ENCODE peak calls at places on chromosomes 1 and 21, in six cellular contexts. One of them, this sample, is unnamed.

GRCh38 chr1:94953107-94953506 is 26.2 kb upstream of the CNN3 start:
- DNase-seq in cardiac muscle cell: no peak
- DNase-seq in GM12865: no peak
- DNase-seq in A549: no peak
- DNase-seq in AG09309: no peak
- DNase-seq in body of pancreas: no peak
- DNase-seq in this sample: no peak

GRCh38 chr1:216926681-216927080 is 203.5 kb upstream of the ESRRG start:
- DNase-seq in GM12865: no peak
- DNase-seq in A549: no peak
- DNase-seq in cardiac muscle cell: peak
- DNase-seq in AG09309: no peak
- DNase-seq in body of pancreas: no peak
- DNase-seq in this sample: no peak

GRCh38 chr1:79396901-79397300 is 390.4 kb upstream of the ADGRL4 start:
- DNase-seq in A549: no peak
- DNase-seq in GM12865: no peak
- DNase-seq in cardiac muscle cell: no peak
- DNase-seq in AG09309: no peak
- DNase-seq in body of pancreas: no peak
- DNase-seq in this sample: no peak

GRCh38 chr1:156703336-156703735 is 2.0 kb downstream of the CRABP2 start:
- DNase-seq in cardiac muscle cell: no peak
- DNase-seq in GM12865: no peak
- DNase-seq in AG09309: no peak
- DNase-seq in A549: no peak
- DNase-seq in body of pancreas: no peak
- DNase-seq in this sample: no peak

GRCh38 chr1:8333246-8333987 is 15.5 kb downstream of the SLC45A1 start:
- DNase-seq in body of pancreas: no peak
- DNase-seq in GM12865: no peak
- DNase-seq in AG09309: no peak
- DNase-seq in A549: no peak
- DNase-seq in cardiac muscle cell: no peak
- DNase-seq in this sample: no peak

GRCh38 chr1:244665771-244666217 is 12.9 kb downstream of the DESI2 start:
- DNase-seq in cardiac muscle cell: no peak
- DNase-seq in body of pancreas: no peak
- DNase-seq in AG09309: no peak
- DNase-seq in A549: no peak
- DNase-seq in GM12865: no peak
- DNase-seq in this sample: no peak

GRCh38 chr21:38833122-38833521 is 27.4 kb downstream of the ETS2 start:
- DNase-seq in body of pancreas: no peak
- DNase-seq in AG09309: no peak
- DNase-seq in A549: no peak
- DNase-seq in cardiac muscle cell: no peak
- DNase-seq in GM12865: no peak
- DNase-seq in this sample: no peak

GRCh38 chr1:11078631-11079030 is 18.8 kb upstream of the SRM start:
- DNase-seq in cardiac muscle cell: no peak
- DNase-seq in GM12865: no peak
- DNase-seq in AG09309: peak
- DNase-seq in A549: no peak
- DNase-seq in body of pancreas: no peak
- DNase-seq in this sample: no peak

GRCh38 chr1:197781998-197782718 is 6.9 kb upstream of the DENND1B start:
- DNase-seq in A549: no peak
- DNase-seq in cardiac muscle cell: no peak
- DNase-seq in GM12865: no peak
- DNase-seq in body of pancreas: no peak
- DNase-seq in AG09309: peak
- DNase-seq in this sample: no peak

GRCh38 chr1:212294983-212295382 is 9.8 kb downstream of the PPP2R5A start:
- DNase-seq in cardiac muscle cell: no peak
- DNase-seq in body of pancreas: no peak
- DNase-seq in GM12865: no peak
- DNase-seq in A549: no peak
- DNase-seq in AG09309: no peak
- DNase-seq in this sample: no peak

GRCh38 chr1:116165572-116165971 is 54.4 kb downstream of the MAB21L3 start:
- DNase-seq in AG09309: no peak
- DNase-seq in body of pancreas: peak
- DNase-seq in GM12865: no peak
- DNase-seq in cardiac muscle cell: no peak
- DNase-seq in A549: no peak
- DNase-seq in this sample: no peak

GRCh38 chr1:23369335-23370013 is at the start of gene ZNF436:
- DNase-seq in A549: peak
- DNase-seq in body of pancreas: peak
- DNase-seq in GM12865: peak
- DNase-seq in AG09309: peak
- DNase-seq in cardiac muscle cell: peak
- DNase-seq in this sample: peak

GRCh38 chr1:188433428-188433827 is 1604.7 kb downstream of the PLA2G4A start:
- DNase-seq in body of pancreas: no peak
- DNase-seq in A549: no peak
- DNase-seq in GM12865: no peak
- DNase-seq in cardiac muscle cell: no peak
- DNase-seq in AG09309: no peak
- DNase-seq in this sample: no peak

GRCh38 chr1:167797005-167797404 is 75.2 kb downstream of the MPZL1 start:
- DNase-seq in cardiac muscle cell: peak
- DNase-seq in GM12865: no peak
- DNase-seq in body of pancreas: peak
- DNase-seq in A549: peak
- DNase-seq in AG09309: peak
- DNase-seq in this sample: peak

GRCh38 chr1:212257157-212257556 is 28.1 kb upstream of the PPP2R5A start:
- DNase-seq in AG09309: no peak
- DNase-seq in A549: no peak
- DNase-seq in body of pancreas: no peak
- DNase-seq in cardiac muscle cell: no peak
- DNase-seq in GM12865: no peak
- DNase-seq in this sample: no peak

GRCh38 chr1:202274611-202275010 is 67.1 kb downstream of the UBE2T start:
- DNase-seq in cardiac muscle cell: no peak
- DNase-seq in body of pancreas: peak
- DNase-seq in AG09309: no peak
- DNase-seq in GM12865: peak
- DNase-seq in A549: peak
- DNase-seq in this sample: peak

GRCh38 chr1:159056069-159056698 is 20.4 kb downstream of the AIM2 start:
- DNase-seq in cardiac muscle cell: no peak
- DNase-seq in A549: no peak
- DNase-seq in body of pancreas: no peak
- DNase-seq in GM12865: peak
- DNase-seq in AG09309: no peak
- DNase-seq in this sample: no peak

GRCh38 chr1:39509360-39510009 is 18.0 kb downstream of the BMP8A start:
- DNase-seq in GM12865: peak
- DNase-seq in A549: no peak
- DNase-seq in body of pancreas: no peak
- DNase-seq in cardiac muscle cell: no peak
- DNase-seq in AG09309: no peak
- DNase-seq in this sample: no peak

DNA sequence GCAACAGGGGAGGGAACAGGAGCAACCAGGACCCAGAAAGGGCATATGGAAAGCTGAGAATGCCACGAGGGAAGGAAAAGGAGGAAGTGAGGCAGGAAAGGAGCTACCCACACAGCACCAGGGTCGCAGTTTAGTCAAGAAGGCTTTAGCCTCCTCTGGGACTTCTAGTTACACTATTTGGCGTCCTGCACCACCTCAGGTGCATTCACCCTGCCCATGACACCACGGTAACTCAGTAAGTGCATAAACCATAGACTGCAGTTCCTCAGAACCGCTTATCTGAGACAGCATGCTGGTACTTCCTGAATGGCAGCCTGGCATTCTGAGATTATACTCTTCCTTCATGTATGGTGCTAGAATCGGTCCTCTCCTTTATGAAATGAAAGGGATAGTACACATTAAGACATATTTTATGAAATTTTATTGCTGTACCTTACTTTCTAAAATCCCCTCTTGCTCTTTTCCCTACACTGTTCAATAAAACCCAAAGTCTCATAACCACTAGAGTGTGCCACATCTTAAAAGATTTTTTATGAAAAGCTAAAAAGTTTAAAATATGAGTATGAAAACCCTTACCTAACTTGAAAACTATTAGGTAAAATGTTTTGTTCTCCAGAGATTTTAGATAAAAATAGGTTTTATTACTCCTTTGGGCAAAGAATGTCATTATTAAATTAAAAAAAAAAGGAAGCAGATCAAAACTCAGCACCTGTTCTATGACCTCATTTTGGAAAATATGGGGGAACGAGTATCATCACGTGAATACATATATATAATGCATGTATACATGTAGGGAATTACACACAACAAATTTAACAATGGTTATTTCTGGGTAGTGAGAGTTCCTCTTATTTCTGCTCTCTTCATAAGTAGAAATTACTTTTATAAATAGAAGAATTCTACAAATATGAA is 67.3 kb downstream of the VAV3 start:
- DNase-seq in cardiac muscle cell: no peak
- DNase-seq in A549: no peak
- DNase-seq in body of pancreas: no peak
- DNase-seq in GM12865: peak
- DNase-seq in AG09309: no peak
- DNase-seq in this sample: no peak
- TF ChIP-seq CTCF in cardiac muscle cell: no peak
- TF ChIP-seq CTCF in A549: no peak
- TF ChIP-seq CTCF in body of pancreas: no peak
- TF ChIP-seq CTCF in GM12865: no peak
- TF ChIP-seq CTCF in AG09309: no peak
- TF ChIP-seq CTCF in this sample: no peak

GRCh38 chr1:119000371-119001180 is 12.4 kb upstream of the TBX15 start:
- DNase-seq in AG09309: no peak
- DNase-seq in GM12865: no peak
- DNase-seq in A549: no peak
- DNase-seq in body of pancreas: no peak
- DNase-seq in cardiac muscle cell: no peak
- DNase-seq in this sample: no peak
- TF ChIP-seq CTCF in AG09309: no peak
- TF ChIP-seq CTCF in GM12865: no peak
- TF ChIP-seq CTCF in A549: no peak
- TF ChIP-seq CTCF in body of pancreas: no peak
- TF ChIP-seq CTCF in cardiac muscle cell: no peak
- TF ChIP-seq CTCF in this sample: no peak

GRCh38 chr1:29876902-29877301 is 640.6 kb downstream of the PTPRU start:
- DNase-seq in body of pancreas: no peak
- DNase-seq in cardiac muscle cell: no peak
- DNase-seq in GM12865: peak
- DNase-seq in A549: no peak
- DNase-seq in AG09309: no peak
- DNase-seq in this sample: no peak
- TF ChIP-seq CTCF in body of pancreas: no peak
- TF ChIP-seq CTCF in cardiac muscle cell: no peak
- TF ChIP-seq CTCF in GM12865: no peak
- TF ChIP-seq CTCF in A549: no peak
- TF ChIP-seq CTCF in AG09309: no peak
- TF ChIP-seq CTCF in this sample: no peak

DNA sequence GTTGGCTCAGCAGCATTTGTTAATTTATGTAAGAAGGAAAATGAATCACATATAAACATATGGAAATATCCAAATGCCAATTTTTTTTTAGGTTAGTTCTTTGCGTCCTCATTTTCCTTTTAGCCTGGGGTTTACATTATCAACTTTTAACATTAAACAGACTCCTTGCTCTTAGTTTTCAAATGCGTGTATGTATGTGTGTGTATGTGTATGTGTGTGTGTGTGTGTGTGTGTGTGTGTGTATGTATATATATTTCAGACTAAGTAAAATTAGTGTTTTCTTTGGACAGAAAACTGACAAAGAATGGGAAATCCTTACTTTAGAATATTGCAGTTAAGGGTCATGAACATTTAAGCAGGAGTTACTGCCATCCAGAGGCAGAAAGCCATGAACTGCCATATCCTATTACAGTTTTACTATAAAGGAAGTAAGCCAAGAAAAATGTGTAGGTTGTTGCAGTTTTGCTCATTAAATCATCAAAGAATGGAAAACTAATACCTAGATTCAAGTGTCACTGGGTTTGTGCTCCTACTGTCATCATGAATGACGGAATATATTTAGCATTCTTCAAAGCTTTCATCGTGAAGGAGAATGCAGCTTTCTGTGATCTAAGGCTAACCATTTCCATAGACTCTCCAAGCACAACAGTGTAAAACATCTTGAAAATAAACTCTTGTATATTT is 477.0 kb upstream of the NR5A2 start:
- DNase-seq in AG09309: no peak
- DNase-seq in GM12865: no peak
- DNase-seq in cardiac muscle cell: peak
- DNase-seq in A549: no peak
- DNase-seq in body of pancreas: no peak
- DNase-seq in this sample: no peak
- TF ChIP-seq CTCF in AG09309: peak
- TF ChIP-seq CTCF in GM12865: no peak
- TF ChIP-seq CTCF in cardiac muscle cell: no peak
- TF ChIP-seq CTCF in A549: no peak
- TF ChIP-seq CTCF in body of pancreas: no peak
- TF ChIP-seq CTCF in this sample: no peak

This sample was measured in endothelial cell.